ENCODE peak calls at places on chromosomes 6 and 20, in seven cellular contexts. One of them, this sample, is unnamed.

GRCh38 chr6:169141706-169142705 is 111.6 kb downstream of the THBS2 start:
- DNase-seq in H9: no peak
- DNase-seq in mesenchymal stem cell: no peak
- DNase-seq in mesendoderm: no peak
- DNase-seq in neuronal stem cell: no peak
- DNase-seq in trophoblast cell: no peak
- DNase-seq in H1: no peak
- DNase-seq in this sample: peak

GRCh38 chr20:1338801-1339200 is 9.9 kb upstream of the SDCBP2 start:
- DNase-seq in H9: peak
- DNase-seq in mesenchymal stem cell: no peak
- DNase-seq in mesendoderm: no peak
- DNase-seq in neuronal stem cell: no peak
- DNase-seq in trophoblast cell: no peak
- DNase-seq in H1: no peak
- DNase-seq in this sample: no peak

GRCh38 chr20:1296117-1296610 is 30.1 kb downstream of the SNPH start:
- DNase-seq in H9: no peak
- DNase-seq in mesenchymal stem cell: no peak
- DNase-seq in mesendoderm: no peak
- DNase-seq in neuronal stem cell: no peak
- DNase-seq in trophoblast cell: no peak
- DNase-seq in H1: no peak
- DNase-seq in this sample: no peak

GRCh38 chr20:47315339-47315662 is 41.2 kb downstream of the ZMYND8 start:
- DNase-seq in H9: no peak
- DNase-seq in mesenchymal stem cell: peak
- DNase-seq in mesendoderm: peak
- DNase-seq in neuronal stem cell: no peak
- DNase-seq in trophoblast cell: no peak
- DNase-seq in H1: no peak
- DNase-seq in this sample: peak

GRCh38 chr6:24910331-24910849 is 25.4 kb downstream of the RIPOR2 start:
- DNase-seq in H9: peak
- DNase-seq in mesenchymal stem cell: no peak
- DNase-seq in mesendoderm: peak
- DNase-seq in neuronal stem cell: no peak
- DNase-seq in trophoblast cell: no peak
- DNase-seq in H1: no peak
- DNase-seq in this sample: no peak

GRCh38 chr6:62652692-62653328 is 366.8 kb upstream of the KHDRBS2 start:
- DNase-seq in H9: no peak
- DNase-seq in mesenchymal stem cell: peak
- DNase-seq in mesendoderm: peak
- DNase-seq in neuronal stem cell: peak
- DNase-seq in trophoblast cell: no peak
- DNase-seq in H1: no peak
- DNase-seq in this sample: peak

GRCh38 chr6:20751293-20751946 is 217.2 kb downstream of the CDKAL1 start:
- DNase-seq in H9: no peak
- DNase-seq in mesenchymal stem cell: peak
- DNase-seq in mesendoderm: no peak
- DNase-seq in neuronal stem cell: no peak
- DNase-seq in trophoblast cell: no peak
- DNase-seq in H1: no peak
- DNase-seq in this sample: peak

GRCh38 chr6:12363651-12364381 is 73.7 kb downstream of the EDN1 start:
- DNase-seq in H9: no peak
- DNase-seq in mesenchymal stem cell: no peak
- DNase-seq in mesendoderm: no peak
- DNase-seq in neuronal stem cell: no peak
- DNase-seq in trophoblast cell: peak
- DNase-seq in H1: no peak
- DNase-seq in this sample: no peak

GRCh38 chr20:13008761-13009681 is at the start of gene SPTLC3:
- DNase-seq in H9: peak
- DNase-seq in mesenchymal stem cell: peak
- DNase-seq in mesendoderm: peak
- DNase-seq in neuronal stem cell: no peak
- DNase-seq in trophoblast cell: peak
- DNase-seq in H1: peak
- DNase-seq in this sample: peak

GRCh38 chr20:54928564-54928963 is 453.2 kb downstream of the DOK5 start:
- DNase-seq in H9: no peak
- DNase-seq in mesenchymal stem cell: no peak
- DNase-seq in mesendoderm: no peak
- DNase-seq in neuronal stem cell: no peak
- DNase-seq in trophoblast cell: no peak
- DNase-seq in H1: no peak
- DNase-seq in this sample: no peak

GRCh38 chr6:148999921-149000589 is 253.2 kb downstream of the UST start:
- DNase-seq in H9: no peak
- DNase-seq in mesenchymal stem cell: peak
- DNase-seq in mesendoderm: no peak
- DNase-seq in neuronal stem cell: no peak
- DNase-seq in trophoblast cell: no peak
- DNase-seq in H1: no peak
- DNase-seq in this sample: peak

GRCh38 chr6:91864911-91865310 is 1278.0 kb upstream of the MAP3K7 start:
- DNase-seq in H9: no peak
- DNase-seq in mesenchymal stem cell: no peak
- DNase-seq in mesendoderm: no peak
- DNase-seq in neuronal stem cell: no peak
- DNase-seq in trophoblast cell: peak
- DNase-seq in H1: no peak
- DNase-seq in this sample: no peak

GRCh38 chr6:151723152-151723551 is 84.3 kb upstream of the ESR1 start:
- DNase-seq in H9: no peak
- DNase-seq in mesenchymal stem cell: no peak
- DNase-seq in mesendoderm: no peak
- DNase-seq in neuronal stem cell: no peak
- DNase-seq in trophoblast cell: no peak
- DNase-seq in H1: no peak
- DNase-seq in this sample: no peak

GRCh38 chr20:46708172-46708860 is 1.1 kb upstream of the SLC2A10 start:
- DNase-seq in H9: peak
- DNase-seq in mesenchymal stem cell: no peak
- DNase-seq in mesendoderm: peak
- DNase-seq in neuronal stem cell: no peak
- DNase-seq in trophoblast cell: peak
- DNase-seq in H1: no peak
- DNase-seq in this sample: no peak

GRCh38 chr6:113306552-113307145 is 550.5 kb upstream of the MARCKS start:
- DNase-seq in H9: peak
- DNase-seq in mesenchymal stem cell: peak
- DNase-seq in mesendoderm: peak
- DNase-seq in neuronal stem cell: peak
- DNase-seq in trophoblast cell: peak
- DNase-seq in H1: peak
- DNase-seq in this sample: no peak

GRCh38 chr6:11224252-11224965 is 8.1 kb downstream of the NEDD9 start:
- DNase-seq in H9: no peak
- DNase-seq in mesenchymal stem cell: peak
- DNase-seq in mesendoderm: no peak
- DNase-seq in neuronal stem cell: no peak
- DNase-seq in trophoblast cell: no peak
- DNase-seq in H1: no peak
- DNase-seq in this sample: peak

GRCh38 chr6:45640081-45640491 is 262.4 kb upstream of the SUPT3H start:
- DNase-seq in H9: no peak
- DNase-seq in mesenchymal stem cell: no peak
- DNase-seq in mesendoderm: no peak
- DNase-seq in neuronal stem cell: no peak
- DNase-seq in trophoblast cell: peak
- DNase-seq in H1: no peak
- DNase-seq in this sample: peak

GRCh38 chr6:38427492-38428210 is 212.1 kb downstream of the BTBD9 start:
- DNase-seq in H9: no peak
- DNase-seq in mesenchymal stem cell: no peak
- DNase-seq in mesendoderm: peak
- DNase-seq in neuronal stem cell: no peak
- DNase-seq in trophoblast cell: no peak
- DNase-seq in H1: no peak
- DNase-seq in this sample: no peak

GRCh38 chr20:61812121-61812520 is 253.6 kb downstream of the TAF4 start:
- DNase-seq in H9: no peak
- DNase-seq in mesenchymal stem cell: no peak
- DNase-seq in mesendoderm: no peak
- DNase-seq in neuronal stem cell: no peak
- DNase-seq in trophoblast cell: no peak
- DNase-seq in H1: no peak
- DNase-seq in this sample: no peak

GRCh38 chr20:11907621-11908020 is 10.1 kb upstream of the BTBD3 start:
- DNase-seq in H9: no peak
- DNase-seq in mesenchymal stem cell: no peak
- DNase-seq in mesendoderm: no peak
- DNase-seq in neuronal stem cell: no peak
- DNase-seq in trophoblast cell: no peak
- DNase-seq in H1: no peak
- DNase-seq in this sample: peak

GRCh38 chr6:170439366-170440351 is 113.4 kb downstream of the PSMB1 start:
- DNase-seq in H9: peak
- DNase-seq in mesenchymal stem cell: peak
- DNase-seq in mesendoderm: no peak
- DNase-seq in neuronal stem cell: no peak
- DNase-seq in trophoblast cell: no peak
- DNase-seq in H1: no peak
- DNase-seq in this sample: peak

GRCh38 chr6:32082951-32083350 is 26.2 kb downstream of the TNXB start:
- DNase-seq in H9: no peak
- DNase-seq in mesenchymal stem cell: no peak
- DNase-seq in mesendoderm: no peak
- DNase-seq in neuronal stem cell: no peak
- DNase-seq in trophoblast cell: peak
- DNase-seq in H1: no peak
- DNase-seq in this sample: no peak

DNA sequence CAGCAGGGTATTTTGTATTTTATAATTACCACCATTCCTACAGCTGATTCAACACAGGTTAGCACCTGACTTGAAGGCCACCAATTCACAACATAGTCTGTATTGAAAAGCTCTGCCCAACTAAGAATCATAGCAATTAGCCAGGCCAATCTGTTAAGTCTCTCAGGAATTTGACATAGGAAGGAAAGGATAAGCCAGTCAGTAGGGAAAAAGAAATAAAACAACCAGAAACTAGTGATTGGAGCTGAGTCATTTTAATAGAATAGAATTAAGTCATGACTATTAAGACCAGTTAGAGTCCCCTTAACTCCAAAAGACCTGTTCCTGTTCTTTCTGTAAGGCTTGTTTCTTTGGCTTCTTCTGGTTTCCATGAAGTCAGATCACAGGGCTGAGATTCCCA is 8.1 kb downstream of the RANBP9 start:
- DNase-seq in H9: no peak
- DNase-seq in mesenchymal stem cell: no peak
- DNase-seq in mesendoderm: peak
- DNase-seq in neuronal stem cell: no peak
- DNase-seq in trophoblast cell: no peak
- DNase-seq in H1: no peak
- DNase-seq in this sample: no peak
- H4K8ac ChIP-seq in H9: no peak
- H4K8ac ChIP-seq in mesenchymal stem cell: no peak
- H4K8ac ChIP-seq in mesendoderm: no peak
- H4K8ac ChIP-seq in neuronal stem cell: no peak
- H4K8ac ChIP-seq in trophoblast cell: no peak
- H4K8ac ChIP-seq in H1: no peak
- H4K8ac ChIP-seq in this sample: no peak

DNA sequence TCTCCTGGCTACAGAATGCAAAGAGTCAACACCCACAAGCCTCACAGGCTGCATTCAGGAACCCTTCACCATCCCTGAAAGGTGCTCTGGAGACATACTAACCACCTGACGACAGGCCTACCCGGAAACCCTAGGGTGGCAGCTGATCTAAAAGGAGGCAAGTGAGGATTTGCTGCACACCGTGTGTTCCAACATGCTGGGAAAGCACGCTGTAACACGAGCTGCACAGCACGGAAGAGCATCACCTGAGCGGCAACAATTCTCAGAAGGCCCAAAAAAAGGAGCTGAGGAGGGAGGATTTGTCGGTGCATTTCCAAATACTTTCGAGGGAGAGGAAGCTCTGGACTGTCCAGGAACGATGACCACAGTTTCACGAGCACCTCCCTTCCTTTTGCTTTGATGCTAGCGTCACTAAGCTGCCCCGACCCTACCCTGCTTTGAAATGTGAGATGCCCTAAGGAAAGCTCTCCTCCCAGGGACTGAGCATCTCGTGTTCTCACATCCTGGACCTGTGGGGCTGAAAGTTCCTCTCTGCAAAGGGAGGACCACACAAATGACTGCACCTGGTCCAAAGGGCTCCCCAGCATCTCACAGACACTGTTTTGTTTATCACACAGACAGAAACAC is 87.0 kb downstream of the PPP1R3G start:
- DNase-seq in H9: no peak
- DNase-seq in mesenchymal stem cell: no peak
- DNase-seq in mesendoderm: no peak
- DNase-seq in neuronal stem cell: no peak
- DNase-seq in trophoblast cell: no peak
- DNase-seq in H1: no peak
- DNase-seq in this sample: no peak
- H4K8ac ChIP-seq in H9: no peak
- H4K8ac ChIP-seq in mesenchymal stem cell: no peak
- H4K8ac ChIP-seq in mesendoderm: no peak
- H4K8ac ChIP-seq in neuronal stem cell: no peak
- H4K8ac ChIP-seq in trophoblast cell: no peak
- H4K8ac ChIP-seq in H1: no peak
- H4K8ac ChIP-seq in this sample: no peak

DNA sequence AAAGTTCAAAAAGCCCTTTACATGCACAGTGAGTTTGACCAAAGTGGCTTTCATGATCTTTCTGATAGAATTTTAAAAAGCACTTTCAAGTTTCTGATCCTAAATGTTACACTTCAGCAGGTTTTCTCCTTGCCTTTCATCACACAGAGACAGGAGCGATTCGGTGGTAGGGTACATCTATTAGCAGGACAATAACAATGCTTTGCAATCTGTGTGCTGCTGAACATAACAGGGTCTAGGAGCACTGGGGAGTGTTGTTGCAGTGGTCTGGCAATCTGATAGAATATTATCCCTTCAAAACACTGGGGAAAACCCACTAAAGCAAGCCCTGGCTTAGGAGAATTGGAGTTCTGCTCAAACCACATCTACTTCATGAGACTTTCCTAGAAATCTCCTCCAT is 128.0 kb upstream of the EEF1E1 start:
- DNase-seq in H9: no peak
- DNase-seq in mesenchymal stem cell: no peak
- DNase-seq in mesendoderm: no peak
- DNase-seq in neuronal stem cell: no peak
- DNase-seq in trophoblast cell: no peak
- DNase-seq in H1: no peak
- DNase-seq in this sample: no peak
- H4K8ac ChIP-seq in H9: no peak
- H4K8ac ChIP-seq in mesenchymal stem cell: no peak
- H4K8ac ChIP-seq in mesendoderm: no peak
- H4K8ac ChIP-seq in neuronal stem cell: no peak
- H4K8ac ChIP-seq in trophoblast cell: no peak
- H4K8ac ChIP-seq in H1: no peak
- H4K8ac ChIP-seq in this sample: no peak

GRCh38 chr6:30282522-30282921 is 44.2 kb upstream of the TRIM39 start:
- DNase-seq in H9: no peak
- DNase-seq in mesenchymal stem cell: no peak
- DNase-seq in mesendoderm: no peak
- DNase-seq in neuronal stem cell: no peak
- DNase-seq in trophoblast cell: no peak
- DNase-seq in H1: no peak
- DNase-seq in this sample: no peak

GRCh38 chr6:30283761-30284160 is 43.0 kb upstream of the TRIM39 start:
- DNase-seq in H9: no peak
- DNase-seq in mesenchymal stem cell: no peak
- DNase-seq in mesendoderm: peak
- DNase-seq in neuronal stem cell: no peak
- DNase-seq in trophoblast cell: no peak
- DNase-seq in H1: no peak
- DNase-seq in this sample: no peak

GRCh38 chr6:30287139-30287538 is 39.6 kb upstream of the TRIM39 start:
- DNase-seq in H9: no peak
- DNase-seq in mesenchymal stem cell: no peak
- DNase-seq in mesendoderm: no peak
- DNase-seq in neuronal stem cell: no peak
- DNase-seq in trophoblast cell: no peak
- DNase-seq in H1: no peak
- DNase-seq in this sample: no peak
- H4K8ac ChIP-seq in H9: no peak
- H4K8ac ChIP-seq in mesenchymal stem cell: no peak
- H4K8ac ChIP-seq in mesendoderm: no peak
- H4K8ac ChIP-seq in neuronal stem cell: no peak
- H4K8ac ChIP-seq in trophoblast cell: no peak
- H4K8ac ChIP-seq in H1: no peak
- H4K8ac ChIP-seq in this sample: no peak

This sample was measured in IMR-90.